ENCODE peak calls at places on chromosome 18, in nine cellular contexts. One of them, this sample, is unnamed.

GRCh38 chr18:77977331-77977730 is 727.7 kb downstream of the GALR1 start:
- DNase-seq in neural progenitor cell: no peak
- DNase-seq in mucosa of descending colon: no peak
- DNase-seq in PC-3: no peak
- DNase-seq in ovary: no peak
- DNase-seq in uterus: no peak
- DNase-seq in hepatocyte: no peak
- DNase-seq in body of pancreas: no peak
- DNase-seq in cardiac muscle cell: no peak
- DNase-seq in this sample: no peak

GRCh38 chr18:34697233-34697632 is 12.9 kb upstream of the DTNA start:
- DNase-seq in uterus: no peak
- DNase-seq in hepatocyte: no peak
- DNase-seq in ovary: no peak
- DNase-seq in mucosa of descending colon: no peak
- DNase-seq in PC-3: peak; percentile 41
- DNase-seq in body of pancreas: no peak
- DNase-seq in cardiac muscle cell: no peak
- DNase-seq in neural progenitor cell: no peak
- DNase-seq in this sample: no peak

GRCh38 chr18:62621546-62621945 is 93.8 kb upstream of the PHLPP1 start:
- DNase-seq in cardiac muscle cell: no peak
- DNase-seq in mucosa of descending colon: no peak
- DNase-seq in neural progenitor cell: no peak
- DNase-seq in hepatocyte: no peak
- DNase-seq in PC-3: no peak
- DNase-seq in ovary: no peak
- DNase-seq in body of pancreas: no peak
- DNase-seq in uterus: no peak
- DNase-seq in this sample: no peak

GRCh38 chr18:10370716-10371115 is 83.7 kb upstream of the APCDD1 start:
- DNase-seq in body of pancreas: no peak
- DNase-seq in mucosa of descending colon: no peak
- DNase-seq in uterus: no peak
- DNase-seq in cardiac muscle cell: no peak
- DNase-seq in hepatocyte: no peak
- DNase-seq in PC-3: no peak
- DNase-seq in neural progenitor cell: no peak
- DNase-seq in ovary: no peak
- DNase-seq in this sample: no peak

GRCh38 chr18:25704096-25704870 is 352.3 kb upstream of the ZNF521 start:
- DNase-seq in hepatocyte: no peak
- DNase-seq in neural progenitor cell: no peak
- DNase-seq in cardiac muscle cell: no peak
- DNase-seq in PC-3: no peak
- DNase-seq in ovary: no peak
- DNase-seq in mucosa of descending colon: no peak
- DNase-seq in body of pancreas: no peak
- DNase-seq in uterus: no peak
- DNase-seq in this sample: no peak

GRCh38 chr18:64082054-64082453 is 66.8 kb downstream of the LINC00305 start:
- DNase-seq in mucosa of descending colon: no peak
- DNase-seq in neural progenitor cell: no peak
- DNase-seq in body of pancreas: no peak
- DNase-seq in hepatocyte: no peak
- DNase-seq in uterus: no peak
- DNase-seq in PC-3: no peak
- DNase-seq in cardiac muscle cell: no peak
- DNase-seq in ovary: no peak
- DNase-seq in this sample: no peak

GRCh38 chr18:62715829-62716678 is 713 bp downstream of the PHLPP1 start:
- DNase-seq in PC-3: peak; percentile 55
- DNase-seq in neural progenitor cell: peak; percentile 74
- DNase-seq in ovary: peak; percentile 42
- DNase-seq in uterus: peak; percentile 37
- DNase-seq in body of pancreas: peak; percentile 65
- DNase-seq in hepatocyte: peak; percentile 81
- DNase-seq in mucosa of descending colon: peak; percentile 87
- DNase-seq in cardiac muscle cell: peak; percentile 71
- DNase-seq in this sample: peak; percentile 85

GRCh38 chr18:72868666-72869661 is 1.2 kb upstream of the NETO1 start:
- DNase-seq in mucosa of descending colon: no peak
- DNase-seq in cardiac muscle cell: peak; percentile 30
- DNase-seq in body of pancreas: no peak
- DNase-seq in uterus: no peak
- DNase-seq in PC-3: no peak
- DNase-seq in hepatocyte: no peak
- DNase-seq in ovary: no peak
- DNase-seq in neural progenitor cell: peak; percentile 42
- DNase-seq in this sample: no peak

GRCh38 chr18:21064347-21064746 is 47.3 kb downstream of the ROCK1 start:
- DNase-seq in uterus: no peak
- DNase-seq in neural progenitor cell: no peak
- DNase-seq in PC-3: no peak
- DNase-seq in body of pancreas: no peak
- DNase-seq in mucosa of descending colon: no peak
- DNase-seq in ovary: no peak
- DNase-seq in cardiac muscle cell: no peak
- DNase-seq in hepatocyte: no peak
- DNase-seq in this sample: no peak

GRCh38 chr18:12027480-12027879 is 46.2 kb downstream of the IMPA2 start:
- DNase-seq in body of pancreas: no peak
- DNase-seq in ovary: no peak
- DNase-seq in uterus: no peak
- DNase-seq in hepatocyte: no peak
- DNase-seq in neural progenitor cell: no peak
- DNase-seq in PC-3: no peak
- DNase-seq in cardiac muscle cell: no peak
- DNase-seq in mucosa of descending colon: no peak
- DNase-seq in this sample: no peak

GRCh38 chr18:63322908-63323634 is 3.5 kb upstream of the BCL2 start:
- DNase-seq in mucosa of descending colon: no peak
- DNase-seq in cardiac muscle cell: peak; percentile 78
- DNase-seq in ovary: peak; percentile 56
- DNase-seq in PC-3: peak; percentile 76
- DNase-seq in uterus: peak; percentile 59
- DNase-seq in hepatocyte: peak; percentile 84
- DNase-seq in neural progenitor cell: peak; percentile 84
- DNase-seq in body of pancreas: peak; percentile 66
- DNase-seq in this sample: no peak

GRCh38 chr18:58569490-58569911 is 59.4 kb downstream of the ALPK2 start:
- DNase-seq in PC-3: no peak
- DNase-seq in ovary: no peak
- DNase-seq in hepatocyte: no peak
- DNase-seq in neural progenitor cell: no peak
- DNase-seq in cardiac muscle cell: no peak
- DNase-seq in uterus: no peak
- DNase-seq in mucosa of descending colon: no peak
- DNase-seq in body of pancreas: no peak
- DNase-seq in this sample: no peak
- H3K4me1 ChIP-seq in PC-3: peaks cover 17% of the 10 kb centered on the region
- H3K4me1 ChIP-seq in ovary: no peaks in the 10 kb centered on the region
- H3K4me1 ChIP-seq in hepatocyte: no peaks in the 10 kb centered on the region
- H3K4me1 ChIP-seq in neural progenitor cell: no peaks in the 10 kb centered on the region
- H3K4me1 ChIP-seq in cardiac muscle cell: no peaks in the 10 kb centered on the region
- H3K4me1 ChIP-seq in uterus: no peaks in the 10 kb centered on the region
- H3K4me1 ChIP-seq in mucosa of descending colon: no peaks in the 10 kb centered on the region
- H3K4me1 ChIP-seq in body of pancreas: peaks cover 14% of the 10 kb centered on the region
- H3K4me1 ChIP-seq in this sample: no peaks in the 10 kb centered on the region

GRCh38 chr18:55575066-55575465 is 12.9 kb downstream of the TCF4 start:
- DNase-seq in uterus: no peak
- DNase-seq in PC-3: no peak
- DNase-seq in neural progenitor cell: no peak
- DNase-seq in ovary: no peak
- DNase-seq in cardiac muscle cell: no peak
- DNase-seq in hepatocyte: no peak
- DNase-seq in mucosa of descending colon: no peak
- DNase-seq in body of pancreas: no peak
- DNase-seq in this sample: no peak

GRCh38 chr18:55575949-55576348 is 12.0 kb downstream of the TCF4 start:
- DNase-seq in hepatocyte: no peak
- DNase-seq in PC-3: no peak
- DNase-seq in uterus: no peak
- DNase-seq in body of pancreas: no peak
- DNase-seq in mucosa of descending colon: no peak
- DNase-seq in ovary: no peak
- DNase-seq in neural progenitor cell: no peak
- DNase-seq in cardiac muscle cell: no peak
- DNase-seq in this sample: no peak

GRCh38 chr18:55579471-55579870 is 8.5 kb downstream of the TCF4 start:
- DNase-seq in body of pancreas: no peak
- DNase-seq in uterus: no peak
- DNase-seq in mucosa of descending colon: no peak
- DNase-seq in cardiac muscle cell: no peak
- DNase-seq in hepatocyte: no peak
- DNase-seq in PC-3: no peak
- DNase-seq in neural progenitor cell: no peak
- DNase-seq in ovary: no peak
- DNase-seq in this sample: no peak

GRCh38 chr18:55579888-55580287 is 8.1 kb downstream of the TCF4 start:
- DNase-seq in PC-3: no peak
- DNase-seq in uterus: no peak
- DNase-seq in mucosa of descending colon: no peak
- DNase-seq in neural progenitor cell: no peak
- DNase-seq in body of pancreas: no peak
- DNase-seq in hepatocyte: no peak
- DNase-seq in cardiac muscle cell: no peak
- DNase-seq in ovary: no peak
- DNase-seq in this sample: no peak

GRCh38 chr18:55577812-55578539 is 10.0 kb downstream of the TCF4 start:
- DNase-seq in hepatocyte: no peak
- DNase-seq in ovary: no peak
- DNase-seq in neural progenitor cell: no peak
- DNase-seq in mucosa of descending colon: no peak
- DNase-seq in uterus: no peak
- DNase-seq in PC-3: no peak
- DNase-seq in body of pancreas: no peak
- DNase-seq in cardiac muscle cell: no peak
- DNase-seq in this sample: no peak
- H3K4me3 ChIP-seq in hepatocyte: no peak overlapping the region
- H3K4me3 ChIP-seq in ovary: no peak overlapping the region
- H3K4me3 ChIP-seq in neural progenitor cell: no peak overlapping the region
- H3K4me3 ChIP-seq in mucosa of descending colon: no peak overlapping the region
- H3K4me3 ChIP-seq in uterus: no peak overlapping the region
- H3K4me3 ChIP-seq in PC-3: no peak overlapping the region
- H3K4me3 ChIP-seq in body of pancreas: no peak overlapping the region
- H3K4me3 ChIP-seq in cardiac muscle cell: no peak overlapping the region
- H3K4me3 ChIP-seq in this sample: no peak overlapping the region

GRCh38 chr18:58335821-58336220 is 291.8 kb downstream of the NEDD4L start:
- DNase-seq in ovary: no peak
- DNase-seq in PC-3: no peak
- DNase-seq in uterus: no peak
- DNase-seq in cardiac muscle cell: no peak
- DNase-seq in body of pancreas: no peak
- DNase-seq in neural progenitor cell: no peak
- DNase-seq in mucosa of descending colon: no peak
- DNase-seq in hepatocyte: no peak
- DNase-seq in this sample: no peak
- TF ChIP-seq CTCF in ovary: no peak
- TF ChIP-seq CTCF in PC-3: no peak
- TF ChIP-seq CTCF in uterus: no peak
- TF ChIP-seq CTCF in cardiac muscle cell: peak; percentile 29
- TF ChIP-seq CTCF in body of pancreas: no peak
- TF ChIP-seq CTCF in neural progenitor cell: peak; percentile 39
- TF ChIP-seq CTCF in mucosa of descending colon: no peak
- TF ChIP-seq CTCF in hepatocyte: no peak
- TF ChIP-seq CTCF in this sample: no peak

DNA sequence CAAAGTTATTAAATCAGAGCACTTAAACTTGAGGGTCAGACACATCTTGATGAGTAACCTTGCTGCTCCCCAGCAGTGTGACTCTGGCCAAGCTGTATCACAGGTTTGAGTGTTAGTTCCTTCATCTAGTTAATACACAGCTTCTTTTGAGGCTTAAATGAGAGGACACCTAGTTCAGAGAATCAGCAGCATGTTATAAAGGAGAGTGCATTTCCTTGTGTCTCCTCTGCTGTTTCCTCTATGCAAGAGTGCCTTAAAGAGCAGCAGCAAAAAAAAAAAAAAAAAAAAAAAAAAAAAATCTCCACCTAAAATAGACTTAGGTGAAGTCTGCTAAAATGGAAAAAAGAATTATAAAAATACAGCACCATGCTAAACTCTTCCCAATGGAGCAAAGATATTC is 261.9 kb downstream of the TCF4 start:
- DNase-seq in neural progenitor cell: no peak
- DNase-seq in uterus: no peak
- DNase-seq in PC-3: no peak
- DNase-seq in body of pancreas: no peak
- DNase-seq in mucosa of descending colon: no peak
- DNase-seq in ovary: no peak
- DNase-seq in cardiac muscle cell: no peak
- DNase-seq in hepatocyte: no peak
- DNase-seq in this sample: no peak
- H3K4me1 ChIP-seq in neural progenitor cell: peaks cover 19% of the 10 kb centered on the region
- H3K4me1 ChIP-seq in uterus: peaks cover 7% of the 10 kb centered on the region
- H3K4me1 ChIP-seq in PC-3: peaks cover 2% of the 10 kb centered on the region
- H3K4me1 ChIP-seq in body of pancreas: peaks cover 15% of the 10 kb centered on the region
- H3K4me1 ChIP-seq in mucosa of descending colon: no peaks in the 10 kb centered on the region
- H3K4me1 ChIP-seq in ovary: peaks cover 6% of the 10 kb centered on the region
- H3K4me1 ChIP-seq in cardiac muscle cell: peaks cover 10% of the 10 kb centered on the region
- H3K4me1 ChIP-seq in hepatocyte: peaks cover 19% of the 10 kb centered on the region
- H3K4me1 ChIP-seq in this sample: peaks cover 19% of the 10 kb centered on the region

GRCh38 chr18:8505036-8505435 is 104.2 kb upstream of the RAB12 start:
- DNase-seq in PC-3: no peak
- DNase-seq in body of pancreas: no peak
- DNase-seq in uterus: no peak
- DNase-seq in hepatocyte: no peak
- DNase-seq in mucosa of descending colon: no peak
- DNase-seq in cardiac muscle cell: no peak
- DNase-seq in neural progenitor cell: no peak
- DNase-seq in ovary: no peak
- DNase-seq in this sample: no peak

GRCh38 chr18:8503287-8503686 is 106.0 kb upstream of the RAB12 start:
- DNase-seq in PC-3: no peak
- DNase-seq in cardiac muscle cell: no peak
- DNase-seq in mucosa of descending colon: no peak
- DNase-seq in ovary: no peak
- DNase-seq in body of pancreas: no peak
- DNase-seq in hepatocyte: no peak
- DNase-seq in uterus: no peak
- DNase-seq in neural progenitor cell: no peak
- DNase-seq in this sample: no peak

GRCh38 chr18:8506251-8507049 is 102.8 kb upstream of the RAB12 start:
- DNase-seq in PC-3: no peak
- DNase-seq in ovary: no peak
- DNase-seq in hepatocyte: no peak
- DNase-seq in body of pancreas: no peak
- DNase-seq in mucosa of descending colon: no peak
- DNase-seq in uterus: no peak
- DNase-seq in neural progenitor cell: no peak
- DNase-seq in cardiac muscle cell: no peak
- DNase-seq in this sample: no peak

GRCh38 chr18:8507361-8507760 is 101.9 kb upstream of the RAB12 start:
- DNase-seq in neural progenitor cell: peak; percentile 47
- DNase-seq in uterus: no peak
- DNase-seq in PC-3: no peak
- DNase-seq in mucosa of descending colon: no peak
- DNase-seq in cardiac muscle cell: peak; percentile 36
- DNase-seq in ovary: no peak
- DNase-seq in hepatocyte: no peak
- DNase-seq in body of pancreas: no peak
- DNase-seq in this sample: no peak

GRCh38 chr18:8504451-8504850 is 104.8 kb upstream of the RAB12 start:
- DNase-seq in cardiac muscle cell: no peak
- DNase-seq in hepatocyte: no peak
- DNase-seq in body of pancreas: no peak
- DNase-seq in mucosa of descending colon: no peak
- DNase-seq in ovary: no peak
- DNase-seq in PC-3: no peak
- DNase-seq in uterus: no peak
- DNase-seq in neural progenitor cell: no peak
- DNase-seq in this sample: no peak
- H3K4me3 ChIP-seq in cardiac muscle cell: no peak overlapping the region
- H3K4me3 ChIP-seq in hepatocyte: no peak overlapping the region
- H3K4me3 ChIP-seq in body of pancreas: no peak overlapping the region
- H3K4me3 ChIP-seq in mucosa of descending colon: no peak overlapping the region
- H3K4me3 ChIP-seq in ovary: no peak overlapping the region
- H3K4me3 ChIP-seq in PC-3: no peak overlapping the region
- H3K4me3 ChIP-seq in uterus: no peak overlapping the region
- H3K4me3 ChIP-seq in neural progenitor cell: no peak overlapping the region
- H3K4me3 ChIP-seq in this sample: no peak overlapping the region

This sample was measured in upper lobe of right lung.